ENCODE peak calls at places on chromosomes 12 and 14, in six cellular contexts. One of them, this sample, is unnamed.

GRCh38 chr14:100222219-100223093 is 16.5 kb upstream of the YY1 start:
- DNase-seq in stimulated activated CD8-positive, alpha-beta memory T cell treated with anti-CD3 and anti-CD28 coated beads, Interleukin-15, amount 100 ng/mL, for 1 hour: no peak
- DNase-seq in fibroblast of villous mesenchyme: no peak
- DNase-seq in substantia nigra: no peak
- DNase-seq in NCI-H446: no peak
- DNase-seq in left cardiac atrium: no peak
- DNase-seq in this sample: no peak

GRCh38 chr12:110750784-110751461 is 8.2 kb upstream of the PPP1CC start:
- DNase-seq in substantia nigra: no peak
- DNase-seq in NCI-H446: no peak
- DNase-seq in left cardiac atrium: no peak
- DNase-seq in fibroblast of villous mesenchyme: peak
- DNase-seq in stimulated activated CD8-positive, alpha-beta memory T cell treated with anti-CD3 and anti-CD28 coated beads, Interleukin-15, amount 100 ng/mL, for 1 hour: no peak
- DNase-seq in this sample: no peak

GRCh38 chr12:68963456-68963859 is 30.5 kb upstream of the CPM start:
- DNase-seq in NCI-H446: no peak
- DNase-seq in stimulated activated CD8-positive, alpha-beta memory T cell treated with anti-CD3 and anti-CD28 coated beads, Interleukin-15, amount 100 ng/mL, for 1 hour: no peak
- DNase-seq in left cardiac atrium: no peak
- DNase-seq in fibroblast of villous mesenchyme: no peak
- DNase-seq in substantia nigra: no peak
- DNase-seq in this sample: peak

GRCh38 chr14:99838555-99839193 is 45.5 kb downstream of the EML1 start:
- DNase-seq in NCI-H446: no peak
- DNase-seq in stimulated activated CD8-positive, alpha-beta memory T cell treated with anti-CD3 and anti-CD28 coated beads, Interleukin-15, amount 100 ng/mL, for 1 hour: no peak
- DNase-seq in left cardiac atrium: no peak
- DNase-seq in fibroblast of villous mesenchyme: peak
- DNase-seq in substantia nigra: no peak
- DNase-seq in this sample: no peak

GRCh38 chr12:122852336-122853275 is 17.3 kb downstream of the HIP1R start:
- DNase-seq in fibroblast of villous mesenchyme: no peak
- DNase-seq in left cardiac atrium: no peak
- DNase-seq in NCI-H446: peak
- DNase-seq in substantia nigra: peak
- DNase-seq in stimulated activated CD8-positive, alpha-beta memory T cell treated with anti-CD3 and anti-CD28 coated beads, Interleukin-15, amount 100 ng/mL, for 1 hour: no peak
- DNase-seq in this sample: no peak

GRCh38 chr12:96907681-96908163 is 665 bp downstream of the NEDD1 start:
- DNase-seq in left cardiac atrium: peak
- DNase-seq in stimulated activated CD8-positive, alpha-beta memory T cell treated with anti-CD3 and anti-CD28 coated beads, Interleukin-15, amount 100 ng/mL, for 1 hour: no peak
- DNase-seq in substantia nigra: no peak
- DNase-seq in fibroblast of villous mesenchyme: peak
- DNase-seq in NCI-H446: no peak
- DNase-seq in this sample: no peak

GRCh38 chr14:51400142-51400541 is 160.1 kb downstream of the TMX1 start:
- DNase-seq in fibroblast of villous mesenchyme: peak
- DNase-seq in left cardiac atrium: no peak
- DNase-seq in stimulated activated CD8-positive, alpha-beta memory T cell treated with anti-CD3 and anti-CD28 coated beads, Interleukin-15, amount 100 ng/mL, for 1 hour: no peak
- DNase-seq in NCI-H446: peak
- DNase-seq in substantia nigra: no peak
- DNase-seq in this sample: no peak

GRCh38 chr14:21711360-21711961 is 37.8 kb upstream of the OR4E1 start:
- DNase-seq in fibroblast of villous mesenchyme: peak
- DNase-seq in left cardiac atrium: no peak
- DNase-seq in stimulated activated CD8-positive, alpha-beta memory T cell treated with anti-CD3 and anti-CD28 coated beads, Interleukin-15, amount 100 ng/mL, for 1 hour: no peak
- DNase-seq in substantia nigra: no peak
- DNase-seq in NCI-H446: peak
- DNase-seq in this sample: peak

GRCh38 chr12:61915420-61915819 is 344.8 kb upstream of the USP15 start:
- DNase-seq in fibroblast of villous mesenchyme: peak
- DNase-seq in NCI-H446: no peak
- DNase-seq in left cardiac atrium: no peak
- DNase-seq in stimulated activated CD8-positive, alpha-beta memory T cell treated with anti-CD3 and anti-CD28 coated beads, Interleukin-15, amount 100 ng/mL, for 1 hour: no peak
- DNase-seq in substantia nigra: no peak
- DNase-seq in this sample: no peak

GRCh38 chr12:70661762-70662161 is 24.5 kb upstream of the PTPRB start:
- DNase-seq in substantia nigra: no peak
- DNase-seq in NCI-H446: no peak
- DNase-seq in fibroblast of villous mesenchyme: peak
- DNase-seq in stimulated activated CD8-positive, alpha-beta memory T cell treated with anti-CD3 and anti-CD28 coated beads, Interleukin-15, amount 100 ng/mL, for 1 hour: no peak
- DNase-seq in left cardiac atrium: no peak
- DNase-seq in this sample: peak

GRCh38 chr14:103141117-103141796 is 18.0 kb downstream of the TNFAIP2 start:
- DNase-seq in NCI-H446: peak
- DNase-seq in stimulated activated CD8-positive, alpha-beta memory T cell treated with anti-CD3 and anti-CD28 coated beads, Interleukin-15, amount 100 ng/mL, for 1 hour: no peak
- DNase-seq in fibroblast of villous mesenchyme: peak
- DNase-seq in left cardiac atrium: no peak
- DNase-seq in substantia nigra: no peak
- DNase-seq in this sample: no peak

GRCh38 chr12:14854586-14855163 is 11.3 kb upstream of the ART4 start:
- DNase-seq in fibroblast of villous mesenchyme: peak
- DNase-seq in stimulated activated CD8-positive, alpha-beta memory T cell treated with anti-CD3 and anti-CD28 coated beads, Interleukin-15, amount 100 ng/mL, for 1 hour: no peak
- DNase-seq in substantia nigra: no peak
- DNase-seq in left cardiac atrium: no peak
- DNase-seq in NCI-H446: no peak
- DNase-seq in this sample: no peak

GRCh38 chr14:22558221-22558913 is 30.7 kb downstream of the DAD1 start:
- DNase-seq in left cardiac atrium: no peak
- DNase-seq in stimulated activated CD8-positive, alpha-beta memory T cell treated with anti-CD3 and anti-CD28 coated beads, Interleukin-15, amount 100 ng/mL, for 1 hour: no peak
- DNase-seq in substantia nigra: no peak
- DNase-seq in fibroblast of villous mesenchyme: no peak
- DNase-seq in NCI-H446: no peak
- DNase-seq in this sample: no peak

GRCh38 chr12:46402861-46403731 is 30.5 kb upstream of the SLC38A2 start:
- DNase-seq in substantia nigra: no peak
- DNase-seq in fibroblast of villous mesenchyme: peak
- DNase-seq in NCI-H446: no peak
- DNase-seq in left cardiac atrium: no peak
- DNase-seq in stimulated activated CD8-positive, alpha-beta memory T cell treated with anti-CD3 and anti-CD28 coated beads, Interleukin-15, amount 100 ng/mL, for 1 hour: no peak
- DNase-seq in this sample: peak

GRCh38 chr14:50497351-50497750 is 35.0 kb downstream of the MAP4K5 start:
- DNase-seq in substantia nigra: no peak
- DNase-seq in left cardiac atrium: no peak
- DNase-seq in stimulated activated CD8-positive, alpha-beta memory T cell treated with anti-CD3 and anti-CD28 coated beads, Interleukin-15, amount 100 ng/mL, for 1 hour: no peak
- DNase-seq in fibroblast of villous mesenchyme: no peak
- DNase-seq in NCI-H446: no peak
- DNase-seq in this sample: no peak

GRCh38 chr12:39287817-39288216 is 155.1 kb downstream of the KIF21A start:
- DNase-seq in fibroblast of villous mesenchyme: peak
- DNase-seq in substantia nigra: no peak
- DNase-seq in stimulated activated CD8-positive, alpha-beta memory T cell treated with anti-CD3 and anti-CD28 coated beads, Interleukin-15, amount 100 ng/mL, for 1 hour: no peak
- DNase-seq in left cardiac atrium: no peak
- DNase-seq in NCI-H446: no peak
- DNase-seq in this sample: no peak

GRCh38 chr14:94593376-94593748 is 12.1 kb downstream of the SERPINA5 start:
- DNase-seq in fibroblast of villous mesenchyme: no peak
- DNase-seq in stimulated activated CD8-positive, alpha-beta memory T cell treated with anti-CD3 and anti-CD28 coated beads, Interleukin-15, amount 100 ng/mL, for 1 hour: no peak
- DNase-seq in substantia nigra: no peak
- DNase-seq in left cardiac atrium: no peak
- DNase-seq in NCI-H446: no peak
- DNase-seq in this sample: no peak

GRCh38 chr12:123075591-123076171 is 75.2 kb downstream of the PITPNM2 start:
- DNase-seq in fibroblast of villous mesenchyme: peak
- DNase-seq in left cardiac atrium: no peak
- DNase-seq in stimulated activated CD8-positive, alpha-beta memory T cell treated with anti-CD3 and anti-CD28 coated beads, Interleukin-15, amount 100 ng/mL, for 1 hour: peak
- DNase-seq in NCI-H446: peak
- DNase-seq in substantia nigra: no peak
- DNase-seq in this sample: no peak

GRCh38 chr12:33438890-33439586 is 581 bp downstream of the SYT10 start:
- DNase-seq in stimulated activated CD8-positive, alpha-beta memory T cell treated with anti-CD3 and anti-CD28 coated beads, Interleukin-15, amount 100 ng/mL, for 1 hour: no peak
- DNase-seq in left cardiac atrium: no peak
- DNase-seq in NCI-H446: no peak
- DNase-seq in fibroblast of villous mesenchyme: peak
- DNase-seq in substantia nigra: no peak
- DNase-seq in this sample: no peak

GRCh38 chr12:120932956-120933526 is 28.9 kb upstream of the SPPL3 start:
- DNase-seq in left cardiac atrium: no peak
- DNase-seq in substantia nigra: no peak
- DNase-seq in fibroblast of villous mesenchyme: no peak
- DNase-seq in NCI-H446: no peak
- DNase-seq in stimulated activated CD8-positive, alpha-beta memory T cell treated with anti-CD3 and anti-CD28 coated beads, Interleukin-15, amount 100 ng/mL, for 1 hour: no peak
- DNase-seq in this sample: no peak

GRCh38 chr12:53948650-53949593 is 5.8 kb upstream of the HOXC12 start:
- DNase-seq in substantia nigra: no peak
- DNase-seq in left cardiac atrium: no peak
- DNase-seq in NCI-H446: no peak
- DNase-seq in stimulated activated CD8-positive, alpha-beta memory T cell treated with anti-CD3 and anti-CD28 coated beads, Interleukin-15, amount 100 ng/mL, for 1 hour: no peak
- DNase-seq in fibroblast of villous mesenchyme: no peak
- DNase-seq in this sample: no peak

GRCh38 chr12:80877706-80878384 is 59.9 kb downstream of the LIN7A start:
- DNase-seq in substantia nigra: no peak
- DNase-seq in fibroblast of villous mesenchyme: no peak
- DNase-seq in NCI-H446: peak
- DNase-seq in stimulated activated CD8-positive, alpha-beta memory T cell treated with anti-CD3 and anti-CD28 coated beads, Interleukin-15, amount 100 ng/mL, for 1 hour: no peak
- DNase-seq in left cardiac atrium: no peak
- DNase-seq in this sample: peak

GRCh38 chr12:118042091-118042490 is 18.9 kb downstream of the WSB2 start:
- DNase-seq in NCI-H446: no peak
- DNase-seq in stimulated activated CD8-positive, alpha-beta memory T cell treated with anti-CD3 and anti-CD28 coated beads, Interleukin-15, amount 100 ng/mL, for 1 hour: no peak
- DNase-seq in substantia nigra: no peak
- DNase-seq in fibroblast of villous mesenchyme: no peak
- DNase-seq in left cardiac atrium: no peak
- DNase-seq in this sample: no peak

This sample was measured in skeletal muscle cell.